ENCODE peak calls at places on chromosomes 12 and 14, in nine cellular contexts. F is pancreas, M is cardiac muscle cell, V is tibial nerve, E is heart left ventricle, C is upper lobe of right lung, I is Peyer's patch, N is GM23248, P is suprapubic skin. J is an unnamed sample.

GRCh38 chr12:115840159-115840558 is 437.3 kb downstream of the MED13L start:
- DNase-seq in F (no peak), C (no peak), V (no peak), M (no peak), E (no peak), N (peak; percentile 20), P (no peak), I (no peak), J (no peak)

GRCh38 chr14:36028665-36029064 is 147.9 kb downstream of the PTCSC3 start:
- DNase-seq in E (no peak), P (no peak), V (no peak), C (no peak), F (no peak), N (no peak), M (no peak), I (no peak), J (no peak)

GRCh38 chr12:50639721-50640120 is 124.2 kb upstream of the ATF1 start:
- DNase-seq in M (no peak), P (no peak), N (no peak), F (no peak), V (no peak), I (no peak), C (no peak), E (no peak), J (no peak)

GRCh38 chr14:92451755-92452154 is 61.8 kb upstream of the RIN3 start:
- DNase-seq in E (no peak), F (no peak), C (no peak), N (no peak), P (no peak), V (no peak), I (no peak), M (no peak), J (no peak)

GRCh38 chr12:3752741-3753486 is at the start of gene CRACR2A:
- DNase-seq in E (peak; percentile 80), C (peak; percentile 85), I (peak; percentile 89), P (no peak), N (peak; percentile 83), M (peak; percentile 87), V (peak; percentile 18), F (peak; percentile 90), J (peak; percentile 73)

GRCh38 chr12:124939428-124940142 is 25.1 kb upstream of the UBC start:
- DNase-seq in F (peak; percentile 94), I (peak; percentile 94), C (peak; percentile 90), E (peak; percentile 86), M (peak; percentile 94), P (peak; percentile 90), N (peak; percentile 91), V (peak; percentile 91), J (peak; percentile 79)

GRCh38 chr14:99148131-99148530 is 123.9 kb downstream of the BCL11B start:
- DNase-seq in I (peak; percentile 34), C (no peak), E (no peak), F (no peak), M (no peak), P (no peak), V (no peak), N (no peak), J (no peak)

GRCh38 chr12:14471497-14471896 is 96.2 kb downstream of the PLBD1 start:
- DNase-seq in C (no peak), V (no peak), N (no peak), I (no peak), M (no peak), E (no peak), F (no peak), P (no peak), J (no peak)

GRCh38 chr12:69676257-69677012 is 22.7 kb downstream of the BEST3 start:
- DNase-seq in P (no peak), N (peak; percentile 14), E (no peak), M (no peak), C (no peak), V (no peak), F (no peak), I (no peak), J (no peak)
- H3K4me1 ChIP-seq in P (no peaks in the 10 kb centered on the region), N (no peaks in the 10 kb centered on the region), E (no peaks in the 10 kb centered on the region), M (peaks cover 8% of the 10 kb centered on the region), C (no peaks in the 10 kb centered on the region), V (no peaks in the 10 kb centered on the region), F (no peaks in the 10 kb centered on the region), I (no peaks in the 10 kb centered on the region), J (no peaks in the 10 kb centered on the region)

DNA sequence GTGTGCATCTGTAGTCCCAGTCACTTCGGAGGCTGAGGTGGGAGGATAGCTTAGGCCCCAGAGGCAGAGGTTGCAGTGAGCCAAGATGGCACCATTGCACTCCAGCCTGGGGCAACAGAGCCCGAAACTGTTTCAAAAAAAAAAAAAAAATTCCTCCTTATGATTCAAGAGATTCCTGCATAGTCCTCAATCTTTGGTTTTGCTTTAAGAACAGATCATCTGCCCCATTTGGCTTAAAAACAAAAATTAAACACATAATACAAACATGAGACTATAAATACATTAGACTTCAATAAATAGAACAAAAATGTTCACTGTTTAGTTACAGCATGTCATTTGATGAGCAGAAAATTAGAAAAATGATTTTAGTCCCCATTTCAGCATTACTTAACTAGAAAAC is 131.2 kb downstream of the PAWR start:
- DNase-seq in P (no peak), N (peak; percentile 15), I (no peak), V (no peak), C (no peak), F (no peak), M (no peak), E (no peak), J (no peak)
- H3K36me3 ChIP-seq in P (peaks cover 4% of the 10 kb centered on the region), N (peaks cover 19% of the 10 kb centered on the region), I (peaks cover 6% of the 10 kb centered on the region), V (no peaks in the 10 kb centered on the region), C (no peaks in the 10 kb centered on the region), F (no peaks in the 10 kb centered on the region), M (peaks cover 3% of the 10 kb centered on the region), E (no peaks in the 10 kb centered on the region), J (no peaks in the 10 kb centered on the region)

DNA sequence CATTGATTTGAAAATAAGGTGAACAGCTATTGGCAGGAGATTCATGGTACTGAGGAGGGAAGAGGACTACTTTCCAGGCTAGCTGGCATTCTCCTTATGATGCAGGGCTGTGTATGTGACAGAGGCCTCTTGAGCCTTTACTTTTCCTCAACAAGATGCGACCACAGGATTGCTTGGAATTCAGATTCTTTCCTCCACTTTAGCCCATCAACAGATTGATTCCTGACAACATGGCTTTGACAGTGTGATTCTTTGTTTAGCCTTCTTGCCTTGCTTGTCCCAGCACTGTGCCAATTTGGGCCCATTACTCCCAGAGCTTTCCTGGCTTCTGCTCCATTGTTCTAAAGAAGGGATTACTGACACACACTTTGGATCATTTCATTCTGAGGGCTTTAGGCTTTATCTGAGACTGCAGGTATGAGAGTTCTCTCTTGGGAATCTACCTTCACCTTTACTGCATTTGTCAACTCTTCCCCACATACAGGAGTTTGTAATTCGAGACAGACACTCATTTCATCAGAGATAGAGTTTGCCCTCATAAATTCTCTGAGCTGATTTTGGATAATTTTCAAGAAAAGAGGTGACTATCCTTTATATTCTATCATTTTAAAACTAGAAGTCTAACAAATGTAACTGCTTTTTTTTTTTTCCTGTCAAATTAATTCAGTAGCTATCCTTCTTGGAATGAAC is 206.4 kb upstream of the GZMB start:
- DNase-seq in E (no peak), P (no peak), N (no peak), V (no peak), M (no peak), I (no peak), F (no peak), C (no peak), J (no peak)
- H3K27me3 ChIP-seq in E (no peaks in the 10 kb centered on the region), P (no peaks in the 10 kb centered on the region), N (no peaks in the 10 kb centered on the region), V (no peaks in the 10 kb centered on the region), M (no peaks in the 10 kb centered on the region), I (no peaks in the 10 kb centered on the region), F (no peaks in the 10 kb centered on the region), C (no peaks in the 10 kb centered on the region), J (no peaks in the 10 kb centered on the region)

DNA sequence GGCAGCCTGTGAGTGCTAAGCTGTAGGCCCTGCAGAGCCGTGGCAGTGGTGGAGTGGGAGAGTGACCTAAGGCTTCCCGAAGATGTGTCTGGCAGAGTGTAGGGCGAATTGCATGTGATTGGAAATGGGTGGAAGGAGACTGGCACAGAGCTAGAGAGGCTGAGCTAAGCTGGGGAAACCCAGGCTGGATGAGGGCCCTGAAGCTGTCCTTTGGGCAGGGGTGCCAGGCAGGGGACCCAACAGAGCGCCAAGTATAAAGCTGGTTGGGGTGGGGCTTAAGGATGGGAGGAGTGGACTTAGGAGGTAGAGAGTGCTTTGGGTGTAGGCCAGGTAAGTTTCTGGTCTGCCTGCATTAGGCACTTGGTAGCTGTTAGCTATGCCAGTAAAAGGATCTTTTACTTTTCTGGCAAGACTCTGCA is 47.9 kb downstream of the WDR20 start:
- DNase-seq in N (peak; percentile 50), P (no peak), E (no peak), F (no peak), M (no peak), I (no peak), V (no peak), C (no peak), J (no peak)
- H3K4me1 ChIP-seq in N (peaks cover 37% of the 10 kb centered on the region), P (peaks cover 46% of the 10 kb centered on the region), E (peaks cover 43% of the 10 kb centered on the region), F (peaks cover 31% of the 10 kb centered on the region), M (peaks cover 25% of the 10 kb centered on the region), I (no peaks in the 10 kb centered on the region), V (no peaks in the 10 kb centered on the region), C (peaks cover 18% of the 10 kb centered on the region), J (no peaks in the 10 kb centered on the region)

GRCh38 chr12:127297327-127297726 is 969.6 kb upstream of the TMEM132C start:
- DNase-seq in M (no peak), C (no peak), E (no peak), P (peak; percentile 52), F (no peak), V (no peak), I (no peak), N (no peak), J (no peak)
- H3K36me3 ChIP-seq in M (no peaks in the 10 kb centered on the region), C (no peaks in the 10 kb centered on the region), E (no peaks in the 10 kb centered on the region), P (no peaks in the 10 kb centered on the region), F (no peaks in the 10 kb centered on the region), V (no peaks in the 10 kb centered on the region), I (no peaks in the 10 kb centered on the region), N (no peaks in the 10 kb centered on the region), J (no peaks in the 10 kb centered on the region)

DNA sequence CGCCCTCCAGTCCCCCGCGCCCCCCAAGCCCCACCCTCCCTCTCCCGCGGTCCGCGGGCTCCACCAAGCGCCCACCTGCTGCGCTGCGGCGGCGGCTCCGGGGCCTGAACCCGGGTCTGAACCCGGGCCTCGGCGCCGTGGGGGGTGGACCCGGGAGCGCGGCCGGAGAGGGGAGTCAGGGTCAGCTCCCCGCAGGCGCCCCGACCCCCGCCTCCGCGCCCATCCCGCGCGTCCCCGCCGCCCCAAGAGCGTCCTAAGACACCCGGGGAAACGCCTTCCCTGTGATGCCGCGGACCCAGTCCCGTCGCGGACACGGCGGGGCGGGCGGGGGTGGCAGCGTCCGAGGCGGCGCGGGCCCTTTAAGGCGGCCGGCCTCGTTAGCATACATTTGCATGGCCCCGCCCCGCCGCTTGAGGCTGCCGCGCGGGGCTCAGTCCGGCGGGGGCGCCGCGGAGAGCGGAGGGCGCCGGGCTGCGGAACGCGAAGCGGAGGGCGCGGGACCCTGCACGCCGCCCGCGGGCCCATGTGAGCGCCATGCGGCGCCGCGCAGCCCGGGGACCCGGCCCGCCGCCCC is at the start of gene MMP17:
- DNase-seq in N (peak; percentile 94), V (peak; percentile 46), F (peak; percentile 63), P (peak; percentile 80), I (peak; percentile 67), M (peak; percentile 72), C (peak; percentile 66), E (peak; percentile 66), J (no peak)
- H3K27me3 ChIP-seq in N (no peaks in the 10 kb centered on the region), V (peaks cover 23% of the 10 kb centered on the region), F (no peaks in the 10 kb centered on the region), P (peaks cover 60% of the 10 kb centered on the region), I (no peaks in the 10 kb centered on the region), M (peaks cover 72% of the 10 kb centered on the region), C (peaks cover 30% of the 10 kb centered on the region), E (peaks cover 28% of the 10 kb centered on the region), J (peaks cover 40% of the 10 kb centered on the region)

J was measured in effector memory CD4-positive, alpha-beta T cell.